ENCODE peak calls at places on chromosomes 12 and 14, in ten cellular contexts. U, T, H, F, V, S, P, Z, O and D are unnamed samples.

GRCh38 chr14:53929871-53930685 is 26.5 kb downstream of the BMP4 start:
- DNase-seq in U (no peak), T (no peak), H (no peak), F (no peak), V (no peak), S (peak), P (peak), Z (no peak), O (no peak), D (no peak)

GRCh38 chr12:92400006-92400405 is 254.4 kb upstream of the BTG1 start:
- DNase-seq in U (no peak), T (no peak), H (no peak), F (no peak), V (no peak), S (no peak), P (no peak), Z (no peak), O (no peak), D (no peak)

GRCh38 chr14:104895786-104896642 is 28.7 kb upstream of the PLD4 start:
- DNase-seq in U (peak), T (no peak), H (no peak), F (no peak), V (no peak), S (peak), P (peak), Z (no peak), O (no peak), D (no peak)

GRCh38 chr14:55721353-55721752 is 141.3 kb downstream of the KTN1 start:
- DNase-seq in U (no peak), T (no peak), H (peak), F (no peak), V (no peak), S (no peak), P (no peak), Z (peak), O (no peak), D (peak)

GRCh38 chr12:59973515-59973914 is 377.7 kb downstream of the SLC16A7 start:
- DNase-seq in U (no peak), T (no peak), H (peak), F (no peak), V (no peak), S (no peak), P (no peak), Z (peak), O (no peak), D (peak)

GRCh38 chr12:25694072-25694471 is 141.0 kb upstream of the LMNTD1 start:
- DNase-seq in U (peak), T (no peak), H (peak), F (peak), V (no peak), S (no peak), P (no peak), Z (peak), O (no peak), D (peak)

GRCh38 chr12:57727758-57728395 is 10.7 kb downstream of the AGAP2 start:
- DNase-seq in U (no peak), T (no peak), H (no peak), F (no peak), V (no peak), S (peak), P (peak), Z (no peak), O (no peak), D (no peak)

GRCh38 chr12:117853600-117853999 is 115.2 kb downstream of the KSR2 start:
- DNase-seq in U (no peak), T (no peak), H (no peak), F (no peak), V (no peak), S (peak), P (no peak), Z (no peak), O (no peak), D (no peak)

GRCh38 chr12:14495326-14495725 is 72.4 kb downstream of the PLBD1 start:
- DNase-seq in U (no peak), T (no peak), H (no peak), F (no peak), V (no peak), S (no peak), P (no peak), Z (no peak), O (no peak), D (no peak)

GRCh38 chr14:73383356-73383755 is 75.0 kb downstream of the NUMB start:
- DNase-seq in U (no peak), T (no peak), H (no peak), F (no peak), V (no peak), S (no peak), P (no peak), Z (no peak), O (no peak), D (no peak)

GRCh38 chr12:5546616-5547015 is 114.7 kb downstream of the NTF3 start:
- DNase-seq in U (no peak), T (no peak), H (no peak), F (no peak), V (no peak), S (no peak), P (no peak), Z (no peak), O (no peak), D (no peak)

GRCh38 chr14:72164420-72165150 is 232.4 kb downstream of the RGS6 start:
- DNase-seq in U (no peak), T (no peak), H (no peak), F (no peak), V (no peak), S (no peak), P (no peak), Z (no peak), O (no peak), D (no peak)

GRCh38 chr12:30694971-30695326 is 720 bp downstream of the IPO8 start:
- DNase-seq in U (peak), T (no peak), H (peak), F (no peak), V (no peak), S (peak), P (peak), Z (no peak), O (no peak), D (peak)

GRCh38 chr14:105900398-105901160 is 374.2 kb downstream of the TMEM121 start:
- DNase-seq in U (no peak), T (no peak), H (no peak), F (no peak), V (no peak), S (no peak), P (no peak), Z (no peak), O (no peak), D (no peak)

GRCh38 chr14:89228921-89229639 is 188.0 kb downstream of the FOXN3 start:
- DNase-seq in U (peak), T (no peak), H (no peak), F (no peak), V (no peak), S (no peak), P (no peak), Z (no peak), O (no peak), D (no peak)

GRCh38 chr14:61616524-61617185 is 78.7 kb upstream of the HIF1A start:
- DNase-seq in U (no peak), T (no peak), H (no peak), F (no peak), V (peak), S (no peak), P (no peak), Z (peak), O (no peak), D (peak)

GRCh38 chr12:131721548-131721947 is 10.7 kb downstream of the SFSWAP start:
- DNase-seq in U (no peak), T (no peak), H (no peak), F (no peak), V (no peak), S (no peak), P (no peak), Z (no peak), O (no peak), D (no peak)

GRCh38 chr14:31578266-31578665 is 17.1 kb downstream of the NUBPL start:
- DNase-seq in U (no peak), T (no peak), H (no peak), F (no peak), V (no peak), S (no peak), P (no peak), Z (no peak), O (no peak), D (no peak)

GRCh38 chr12:102439391-102440108 is 40.8 kb downstream of the IGF1 start:
- DNase-seq in U (no peak), T (no peak), H (no peak), F (no peak), V (no peak), S (no peak), P (no peak), Z (no peak), O (no peak), D (no peak)

GRCh38 chr12:121388421-121388981 is 11.4 kb upstream of the RNF34 start:
- DNase-seq in U (no peak), T (no peak), H (peak), F (no peak), V (peak), S (no peak), P (no peak), Z (no peak), O (no peak), D (peak)